ENCODE peak calls at places on chromosome 13, in four cellular contexts. D, X, P and N are unnamed samples.

GRCh38 chr13:98405690-98406344 is 171.1 kb downstream of the STK24 start:
- DNase-seq in X (no peak), P (no peak), D (no peak), N (no peak)

GRCh38 chr13:83024226-83024625 is 858.0 kb downstream of the SLITRK1 start:
- DNase-seq in D (no peak), X (no peak), P (no peak), N (no peak)

GRCh38 chr13:44243198-44243852 is 130.3 kb upstream of the SERP2 start:
- DNase-seq in P (no peak), X (no peak), D (no peak), N (no peak)

GRCh38 chr13:103282571-103283450 is 216.6 kb upstream of the SLC10A2 start:
- DNase-seq in D (no peak), P (no peak), X (peak), N (peak)

GRCh38 chr13:73602295-73602694 is 531.9 kb downstream of the KLF12 start:
- DNase-seq in P (no peak), X (peak), D (no peak), N (no peak)

GRCh38 chr13:94174009-94174408 is 305.5 kb downstream of the DCT start:
- DNase-seq in P (no peak), X (no peak), D (no peak), N (no peak)

GRCh38 chr13:35014606-35015005 is 72.5 kb downstream of the NBEA start:
- DNase-seq in D (no peak), P (no peak), X (no peak), N (no peak)

GRCh38 chr13:85223883-85224656 is 575.1 kb downstream of the SLITRK6 start:
- DNase-seq in D (no peak), P (no peak), X (no peak), N (no peak)

GRCh38 chr13:28258401-28258800 is 120.1 kb downstream of the PAN3 start:
- DNase-seq in X (no peak), P (no peak), D (no peak), N (no peak)

GRCh38 chr13:59422646-59423045 is 741.1 kb downstream of the DIAPH3 start:
- DNase-seq in D (no peak), P (no peak), X (no peak), N (no peak)

GRCh38 chr13:112605531-112605990 is 17.6 kb upstream of the TUBGCP3 start:
- DNase-seq in P (no peak), D (no peak), X (no peak), N (no peak)

GRCh38 chr13:27355894-27356293 is 68.5 kb upstream of the GTF3A start:
- DNase-seq in X (no peak), P (no peak), D (no peak), N (no peak)

GRCh38 chr13:31950121-31950810 is 81.3 kb upstream of the FRY start:
- DNase-seq in X (no peak), P (no peak), D (no peak), N (no peak)

GRCh38 chr13:47908200-47908902 is 92.7 kb downstream of the SUCLA2 start:
- DNase-seq in D (no peak), X (no peak), P (no peak), N (no peak)

GRCh38 chr13:63167699-63168337 is 1752.2 kb upstream of the PCDH20 start:
- DNase-seq in D (no peak), P (no peak), X (no peak), N (no peak)

GRCh38 chr13:96052655-96053002 is 572 bp downstream of the UGGT2 start:
- DNase-seq in D (no peak), X (peak), P (peak), N (no peak)

GRCh38 chr13:41327994-41328778 is 17.1 kb downstream of the NAA16 start:
- DNase-seq in D (no peak), X (no peak), P (no peak), N (no peak)

GRCh38 chr13:85659493-85659892 is 139.7 kb downstream of the SLITRK6 start:
- DNase-seq in X (no peak), P (no peak), D (no peak), N (no peak)

GRCh38 chr13:62280590-62280989 is 864.9 kb upstream of the PCDH20 start:
- DNase-seq in X (no peak), P (no peak), D (no peak), N (no peak)

GRCh38 chr13:111044087-111044830 is 70.9 kb upstream of the ARHGEF7 start:
- DNase-seq in P (no peak), D (no peak), X (no peak), N (no peak)

GRCh38 chr13:111048387-111048786 is 66.7 kb upstream of the ARHGEF7 start:
- DNase-seq in P (no peak), D (no peak), X (no peak), N (no peak)

GRCh38 chr13:111047326-111047725 is 67.8 kb upstream of the ARHGEF7 start:
- DNase-seq in D (no peak), P (no peak), X (no peak), N (no peak)

GRCh38 chr13:111045170-111045569 is 69.9 kb upstream of the ARHGEF7 start:
- DNase-seq in P (no peak), D (no peak), X (no peak), N (no peak)

DNA sequence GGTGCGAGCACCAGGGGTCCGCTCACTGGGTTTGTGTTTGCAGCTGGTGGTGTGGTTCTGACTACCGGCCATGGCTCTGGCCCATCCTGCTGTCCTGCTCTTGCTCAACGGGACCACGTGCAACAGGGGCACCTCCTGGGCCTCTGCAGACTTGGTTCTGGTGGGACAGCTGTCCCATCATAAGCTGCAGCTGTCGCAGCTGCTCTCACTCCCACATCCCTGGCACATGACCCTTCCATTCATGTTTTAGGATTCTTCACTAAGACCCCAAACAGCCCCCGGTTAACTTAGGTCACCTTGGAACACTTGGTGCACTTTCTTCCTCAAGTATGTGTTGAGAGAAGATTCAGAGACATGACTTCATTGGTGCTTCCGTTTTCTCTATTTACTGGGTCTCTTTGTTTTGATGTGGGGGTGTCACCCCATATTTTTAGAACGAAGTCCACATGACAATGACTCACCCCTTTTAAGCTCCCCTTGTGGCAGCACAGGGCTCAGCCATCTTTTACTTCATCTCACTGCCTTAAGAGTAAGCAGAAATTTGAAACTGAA is 68.4 kb upstream of the ARHGEF7 start:
- DNase-seq in P (no peak), X (no peak), D (no peak), N (no peak)
- TF ChIP-seq CTCF in P (no peak), X (peak), D (no peak), N (peak)

GRCh38 chr13:108958013-108958376 is 328.6 kb downstream of the MYO16 start:
- DNase-seq in P (no peak), X (no peak), D (no peak), N (no peak)
- H3K4me3 ChIP-seq in P (no peak), X (no peak), D (peak), N (no peak)

GRCh38 chr13:29589967-29590366 is 5.5 kb downstream of the SLC7A1 start:
- DNase-seq in X (no peak), P (no peak), D (no peak), N (no peak)
- TF ChIP-seq CTCF in X (peak), P (no peak), D (no peak), N (peak)

GRCh38 chr13:40247845-40248244 is 418.6 kb downstream of the FOXO1 start:
- DNase-seq in P (no peak), X (no peak), D (no peak), N (no peak)

GRCh38 chr13:40252241-40252640 is 414.2 kb downstream of the FOXO1 start:
- DNase-seq in D (no peak), P (no peak), X (no peak), N (no peak)

GRCh38 chr13:40254394-40254793 is 412.0 kb downstream of the FOXO1 start:
- DNase-seq in P (no peak), X (no peak), D (no peak), N (no peak)

GRCh38 chr13:40255551-40255950 is 410.9 kb downstream of the FOXO1 start:
- DNase-seq in P (no peak), X (no peak), D (no peak), N (no peak)

GRCh38 chr13:40251343-40252032 is 415.0 kb downstream of the FOXO1 start:
- DNase-seq in D (no peak), P (no peak), X (no peak), N (no peak)
- H3K4me3 ChIP-seq in D (no peak), P (no peak), X (no peak), N (no peak)

GRCh38 chr13:110722971-110723370 is 9.5 kb downstream of the ING1 start:
- DNase-seq in X (no peak), D (no peak), P (no peak), N (no peak)
- TF ChIP-seq CTCF in X (no peak), D (no peak), P (no peak), N (no peak)

GRCh38 chr13:99545979-99546378 is 44.7 kb downstream of the TM9SF2 start:
- DNase-seq in P (no peak), X (no peak), D (no peak), N (no peak)
- H3K4me3 ChIP-seq in P (no peak), X (no peak), D (no peak), N (no peak)